ENCODE peak calls at places on chromosomes 13 and 19, in six cellular contexts. L is neuronal stem cell, J is endothelial cell of umbilical vein, H is Karpas-422, T is K562, F is neural progenitor cell. Q is an unnamed sample.

GRCh38 chr19:56839665-56840451 is 668 bp downstream of the PEG3 start:
- DNase-seq in L (peak; percentile 92), J (peak; percentile 2), H (no peak), T (no peak), F (no peak), Q (no peak)

GRCh38 chr13:66887088-66887487 is 343.0 kb downstream of the PCDH9 start:
- DNase-seq in L (no peak), J (no peak), H (peak; percentile 65), T (no peak), F (no peak), Q (peak; percentile 89)

GRCh38 chr19:1259206-1259872 is 9.8 kb upstream of the CIRBP start:
- DNase-seq in L (no peak), J (peak; percentile 62), H (peak; percentile 88), T (no peak), F (peak; percentile 71), Q (peak; percentile 79)

GRCh38 chr13:108102771-108103170 is 112.6 kb downstream of the LIG4 start:
- DNase-seq in L (no peak), J (no peak), H (no peak), T (no peak), F (no peak), Q (no peak)

GRCh38 chr13:113589961-113590339 is 5.4 kb downstream of the TFDP1 start:
- DNase-seq in L (no peak), J (no peak), H (no peak), T (no peak), F (no peak), Q (no peak)

GRCh38 chr19:18785179-18786124 is 5.7 kb downstream of the COMP start:
- DNase-seq in L (peak; percentile 81), J (peak; percentile 34), H (peak; percentile 95), T (peak; percentile 100), F (peak; percentile 94), Q (peak; percentile 88)

GRCh38 chr19:56765107-56765506 is 75.4 kb downstream of the PEG3 start:
- DNase-seq in L (peak; percentile 17), J (no peak), H (no peak), T (no peak), F (no peak), Q (no peak)

GRCh38 chr13:57425531-57425930 is 206.0 kb upstream of the PCDH17 start:
- DNase-seq in L (no peak), J (no peak), H (no peak), T (no peak), F (no peak), Q (no peak)

GRCh38 chr19:35202722-35203674 is 25.5 kb downstream of the FAM187B start:
- DNase-seq in L (no peak), J (no peak), H (no peak), T (no peak), F (peak; percentile 67), Q (no peak)

DNA sequence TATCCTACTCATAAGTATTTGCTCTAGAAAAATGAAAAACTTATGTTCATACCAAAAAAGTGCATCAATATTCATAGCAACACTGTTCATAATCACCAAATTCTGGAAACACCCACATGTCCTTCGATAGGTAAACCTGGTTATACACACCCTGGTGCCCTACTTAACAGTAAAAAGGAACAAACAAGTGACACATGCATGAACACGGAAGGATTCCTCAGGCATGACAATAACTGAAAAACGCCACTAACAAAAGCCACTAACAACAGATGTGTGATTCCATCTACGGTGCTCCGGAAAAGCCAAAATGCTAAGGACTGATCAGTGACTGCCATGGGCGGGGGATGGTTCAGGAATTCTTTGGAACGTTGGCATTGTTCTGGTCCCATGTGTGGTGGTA is 65.5 kb downstream of the STK24 start:
- DNase-seq in L (no peak), J (no peak), H (no peak), T (no peak), F (no peak), Q (no peak)
- H3K4me1 ChIP-seq in L (peaks cover 2% of the 10 kb centered on the region), J (peaks cover 45% of the 10 kb centered on the region), H (peaks cover 72% of the 10 kb centered on the region), T (peaks cover 55% of the 10 kb centered on the region), F (peaks cover 44% of the 10 kb centered on the region), Q (no peaks in the 10 kb centered on the region)

DNA sequence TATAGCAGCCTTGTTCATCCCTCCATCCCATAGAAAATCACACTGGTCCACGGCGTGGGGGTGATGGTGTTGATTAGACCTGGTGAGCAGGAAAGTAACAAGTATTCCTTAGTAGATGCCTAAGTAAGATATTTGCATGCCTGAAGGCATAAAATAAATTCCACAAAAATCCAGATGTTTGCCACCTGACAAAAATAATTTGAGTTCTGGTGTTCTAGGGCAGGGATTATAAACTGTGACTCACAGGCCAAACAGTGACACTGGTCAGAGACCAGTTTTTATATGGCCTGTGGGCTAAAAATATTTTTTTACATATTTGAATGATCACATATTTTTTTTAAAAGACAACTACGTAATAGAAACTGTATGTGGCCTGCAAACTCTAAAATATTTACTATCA is 310.7 kb downstream of the RFC3 start:
- DNase-seq in L (no peak), J (no peak), H (no peak), T (no peak), F (no peak), Q (no peak)
- H3K27ac ChIP-seq in L (no peak overlapping the region), J (no peak overlapping the region), H (no peak overlapping the region), T (no peak overlapping the region), F (no peak overlapping the region), Q (no peak overlapping the region)

GRCh38 chr19:45370410-45371204 is at the start of gene ERCC2:
- DNase-seq in L (peak; percentile 99), J (peak; percentile 99), H (peak; percentile 100), T (peak; percentile 100), F (peak; percentile 99), Q (peak; percentile 99)
- H2AFZ ChIP-seq in L (peak within 1 kb of the TSS; percentile 88), J (peak within 1 kb of the TSS; percentile 95), H (peak within 1 kb of the TSS; percentile 27), T (peak within 1 kb of the TSS; percentile 89), F (peak within 1 kb of the TSS; percentile 65), Q (peak within 1 kb of the TSS; percentile 88)

DNA sequence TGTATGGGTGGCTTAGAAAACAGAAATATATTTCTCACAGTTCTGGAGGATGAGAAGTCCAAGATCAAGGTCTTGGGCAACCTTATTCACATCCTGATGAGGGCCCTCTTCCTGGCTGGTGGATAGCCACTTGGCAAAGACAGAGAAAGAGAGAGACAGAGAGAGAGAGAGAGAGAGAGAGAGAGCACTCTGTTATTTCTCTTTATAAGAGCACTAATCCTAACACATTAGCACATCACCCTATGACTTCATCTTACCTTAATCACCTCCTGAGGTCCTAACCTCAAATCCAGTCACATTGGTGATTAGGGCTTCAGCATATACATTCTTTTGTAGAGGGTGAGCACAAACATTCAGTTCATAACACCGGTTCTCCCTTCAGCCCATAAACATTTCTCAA is 430.3 kb downstream of the EFNB2 start:
- DNase-seq in L (no peak), J (peak; percentile 25), H (no peak), T (no peak), F (no peak), Q (no peak)
- H3K4me1 ChIP-seq in L (peaks cover 23% of the 10 kb centered on the region), J (peaks cover 36% of the 10 kb centered on the region), H (no peaks in the 10 kb centered on the region), T (no peaks in the 10 kb centered on the region), F (peaks cover 20% of the 10 kb centered on the region), Q (no peaks in the 10 kb centered on the region)

DNA sequence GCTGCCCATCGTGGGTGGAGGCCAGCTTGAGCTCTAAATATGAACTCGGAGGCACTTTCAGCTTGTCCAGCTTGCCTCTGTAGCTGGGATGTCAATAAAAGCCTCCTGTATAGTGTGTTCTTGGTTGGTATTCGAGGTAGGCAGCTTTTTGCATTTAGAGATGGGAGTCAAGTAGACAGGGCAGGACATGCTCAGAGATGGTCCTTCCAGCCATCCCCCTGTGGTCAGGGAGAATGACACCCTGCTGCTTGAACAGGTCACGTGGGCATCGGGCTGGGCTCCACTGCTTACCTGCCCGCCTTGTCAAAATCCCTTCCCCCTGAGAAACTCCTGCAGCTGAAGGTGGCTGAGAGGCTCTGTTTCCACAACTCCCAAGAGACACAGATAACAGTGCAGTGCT is 302.5 kb downstream of the ZNF536 start:
- DNase-seq in L (no peak), J (no peak), H (no peak), T (no peak), F (no peak), Q (no peak)
- H3K27ac ChIP-seq in L (no peak overlapping the region), J (no peak overlapping the region), H (no peak overlapping the region), T (no peak overlapping the region), F (no peak overlapping the region), Q (no peak overlapping the region)